ENCODE peak calls at places on chromosome 12, in seven cellular contexts. F is neural progenitor cell; P is glutamatergic neuron; Y is dorsolateral prefrontal cortex; R is HEK293T; M is activated CD4-positive, alpha-beta T cell treated with anti-CD3 and anti-CD28 coated beads, Interleukin-2, amount 50 U/mL, for 1 hour; L is HuH-7. W is an unnamed sample.

GRCh38 chr12:56348776-56349175 is 10.1 kb downstream of the IL23A start:
- DNase-seq in F (no peak), P (no peak), Y (no peak), R (no peak), M (no peak), L (no peak), W (no peak)

GRCh38 chr12:123944696-123945095 is 27.9 kb downstream of the CCDC92 start:
- DNase-seq in F (no peak), P (no peak), Y (no peak), R (no peak), M (no peak), L (no peak), W (no peak)

GRCh38 chr12:49750027-49750977 is 8.9 kb downstream of the TMBIM6 start:
- DNase-seq in F (peak), P (no peak), Y (no peak), R (no peak), M (peak), L (no peak), W (no peak)

GRCh38 chr12:44774815-44775411 is 101.2 kb downstream of the NELL2 start:
- DNase-seq in F (peak), P (peak), Y (no peak), R (peak), M (peak), L (peak), W (no peak)

GRCh38 chr12:6927999-6928702 is 392 bp downstream of the ATN1 start:
- DNase-seq in F (peak), P (no peak), Y (no peak), R (no peak), M (no peak), L (no peak), W (no peak)

GRCh38 chr12:62834406-62834805 is 100.5 kb downstream of the PPM1H start:
- DNase-seq in F (no peak), P (peak), Y (peak), R (no peak), M (no peak), L (no peak), W (no peak)

GRCh38 chr12:53474819-53475218 is 22.9 kb downstream of the PCBP2 start:
- DNase-seq in F (no peak), P (no peak), Y (no peak), R (no peak), M (no peak), L (no peak), W (no peak)

GRCh38 chr12:114817491-114818440 is 133.8 kb upstream of the TBX3 start:
- DNase-seq in F (no peak), P (no peak), Y (no peak), R (no peak), M (no peak), L (no peak), W (no peak)

GRCh38 chr12:1839956-1840550 is 19.7 kb downstream of the LRTM2 start:
- DNase-seq in F (no peak), P (no peak), Y (no peak), R (no peak), M (no peak), L (no peak), W (no peak)

GRCh38 chr12:30896461-30896860 is 30.1 kb upstream of the TSPAN11 start:
- DNase-seq in F (no peak), P (no peak), Y (no peak), R (no peak), M (no peak), L (no peak), W (no peak)

GRCh38 chr12:113333877-113334785 is 778 bp downstream of the SLC8B1 start:
- DNase-seq in F (no peak), P (no peak), Y (no peak), R (no peak), M (peak), L (no peak), W (no peak)

GRCh38 chr12:20426191-20426590 is 57.9 kb downstream of the PDE3A start:
- DNase-seq in F (no peak), P (no peak), Y (no peak), R (no peak), M (no peak), L (no peak), W (no peak)

GRCh38 chr12:87929346-87929745 is 99.9 kb downstream of the C12orf50 start:
- DNase-seq in F (no peak), P (no peak), Y (no peak), R (no peak), M (no peak), L (no peak), W (no peak)

GRCh38 chr12:31118347-31118830 is 44.7 kb downstream of the DDX11 start:
- DNase-seq in F (peak), P (no peak), Y (no peak), R (peak), M (no peak), L (peak), W (no peak)

GRCh38 chr12:51895378-51896135 is 7.7 kb downstream of the ANKRD33 start:
- DNase-seq in F (no peak), P (no peak), Y (no peak), R (no peak), M (no peak), L (no peak), W (no peak)

GRCh38 chr12:125852116-125852515 is 786.9 kb downstream of the AACS start:
- DNase-seq in F (no peak), P (no peak), Y (no peak), R (no peak), M (no peak), L (no peak), W (no peak)

GRCh38 chr12:21940972-21941521 is at the start of gene ABCC9:
- DNase-seq in F (peak), P (peak), Y (no peak), R (peak), M (peak), L (peak), W (peak)

GRCh38 chr12:78331764-78332163 is 501.1 kb downstream of the NAV3 start:
- DNase-seq in F (peak), P (peak), Y (no peak), R (no peak), M (no peak), L (no peak), W (peak)

GRCh38 chr12:111636209-111636928 is 37.3 kb upstream of the ATXN2 start:
- DNase-seq in F (peak), P (peak), Y (peak), R (no peak), M (no peak), L (no peak), W (peak)